ENCODE peak calls at places on chromosome 7, in eight cellular contexts. One of them, this sample, is unnamed.
A peak's percentile ranks its signal among the peaks of the same experiment; 100 is the strongest.

GRCh38 chr7:155298288-155298833 is 683 bp downstream of the INSIG1 start:
- ATAC-seq in upper lobe of left lung: no peak
- ATAC-seq in HepG2: peak; percentile 36
- ATAC-seq in GM12878: peak; percentile 4
- ATAC-seq in GM23338: peak; percentile 8
- ATAC-seq in HCT116: peak; percentile 9
- ATAC-seq in Panc1: no peak
- ATAC-seq in K562: peak; percentile 9
- ATAC-seq in this sample: no peak

GRCh38 chr7:28904539-28905143 is 53.5 kb downstream of the TRIL start:
- ATAC-seq in Panc1: no peak
- ATAC-seq in HepG2: no peak
- ATAC-seq in GM23338: no peak
- ATAC-seq in K562: no peak
- ATAC-seq in upper lobe of left lung: no peak
- ATAC-seq in HCT116: no peak
- ATAC-seq in GM12878: no peak
- ATAC-seq in this sample: no peak

GRCh38 chr7:44595934-44596635 is 10.3 kb upstream of the OGDH start:
- ATAC-seq in upper lobe of left lung: no peak
- ATAC-seq in GM23338: no peak
- ATAC-seq in K562: peak; percentile 79
- ATAC-seq in HepG2: peak; percentile 81
- ATAC-seq in GM12878: peak; percentile 65
- ATAC-seq in Panc1: peak; percentile 86
- ATAC-seq in HCT116: no peak
- ATAC-seq in this sample: no peak

GRCh38 chr7:142451346-142451745 is 193.5 kb upstream of the PRSS58 start:
- ATAC-seq in GM12878: no peak
- ATAC-seq in GM23338: no peak
- ATAC-seq in Panc1: peak; percentile 48
- ATAC-seq in HepG2: no peak
- ATAC-seq in K562: no peak
- ATAC-seq in upper lobe of left lung: no peak
- ATAC-seq in HCT116: peak; percentile 30
- ATAC-seq in this sample: no peak

GRCh38 chr7:90842430-90842788 is 246.3 kb downstream of the CDK14 start:
- ATAC-seq in GM23338: no peak
- ATAC-seq in HepG2: no peak
- ATAC-seq in GM12878: no peak
- ATAC-seq in upper lobe of left lung: no peak
- ATAC-seq in K562: no peak
- ATAC-seq in Panc1: no peak
- ATAC-seq in HCT116: no peak
- ATAC-seq in this sample: no peak

GRCh38 chr7:49878627-49879026 is 105.2 kb downstream of the VWC2 start:
- ATAC-seq in GM23338: no peak
- ATAC-seq in HCT116: no peak
- ATAC-seq in K562: no peak
- ATAC-seq in HepG2: no peak
- ATAC-seq in GM12878: no peak
- ATAC-seq in Panc1: no peak
- ATAC-seq in upper lobe of left lung: no peak
- ATAC-seq in this sample: no peak

GRCh38 chr7:143519411-143520131 is 41.9 kb downstream of the TAS2R41 start:
- ATAC-seq in HCT116: no peak
- ATAC-seq in upper lobe of left lung: peak; percentile 40
- ATAC-seq in HepG2: no peak
- ATAC-seq in K562: no peak
- ATAC-seq in GM12878: no peak
- ATAC-seq in Panc1: no peak
- ATAC-seq in GM23338: no peak
- ATAC-seq in this sample: no peak

GRCh38 chr7:98913612-98914011 is 35.3 kb downstream of the TRRAP start:
- ATAC-seq in HepG2: no peak
- ATAC-seq in Panc1: no peak
- ATAC-seq in upper lobe of left lung: no peak
- ATAC-seq in GM23338: no peak
- ATAC-seq in GM12878: no peak
- ATAC-seq in K562: no peak
- ATAC-seq in HCT116: no peak
- ATAC-seq in this sample: no peak

GRCh38 chr7:117673839-117674238 is 194.0 kb downstream of the CFTR start:
- ATAC-seq in upper lobe of left lung: peak; percentile 55
- ATAC-seq in GM23338: no peak
- ATAC-seq in HepG2: peak; percentile 66
- ATAC-seq in HCT116: peak; percentile 77
- ATAC-seq in K562: peak; percentile 68
- ATAC-seq in GM12878: peak; percentile 93
- ATAC-seq in Panc1: no peak
- ATAC-seq in this sample: no peak

GRCh38 chr7:54898659-54899340 is 120.0 kb upstream of the EGFR start:
- ATAC-seq in upper lobe of left lung: no peak
- ATAC-seq in HepG2: no peak
- ATAC-seq in GM23338: no peak
- ATAC-seq in K562: no peak
- ATAC-seq in GM12878: no peak
- ATAC-seq in HCT116: no peak
- ATAC-seq in Panc1: no peak
- ATAC-seq in this sample: peak; percentile 91

GRCh38 chr7:128790297-128791037 is 1.3 kb upstream of the CCDC136 start:
- ATAC-seq in HepG2: no peak
- ATAC-seq in upper lobe of left lung: peak; percentile 7
- ATAC-seq in Panc1: peak; percentile 17
- ATAC-seq in GM23338: peak; percentile 47
- ATAC-seq in HCT116: no peak
- ATAC-seq in GM12878: peak; percentile 47
- ATAC-seq in K562: peak; percentile 51
- ATAC-seq in this sample: peak; percentile 40

GRCh38 chr7:16397497-16398210 is 23.7 kb downstream of the CRPPA start:
- ATAC-seq in GM12878: no peak
- ATAC-seq in GM23338: no peak
- ATAC-seq in K562: no peak
- ATAC-seq in HepG2: no peak
- ATAC-seq in upper lobe of left lung: no peak
- ATAC-seq in Panc1: no peak
- ATAC-seq in HCT116: no peak
- ATAC-seq in this sample: no peak
- TF ChIP-seq POLR2AphosphoS5 in GM12878: no peak
- TF ChIP-seq POLR2AphosphoS5 in GM23338: no peak
- TF ChIP-seq POLR2AphosphoS5 in K562: no peak
- TF ChIP-seq POLR2AphosphoS5 in HepG2: no peak
- TF ChIP-seq POLR2AphosphoS5 in upper lobe of left lung: no peak
- TF ChIP-seq POLR2AphosphoS5 in Panc1: no peak
- TF ChIP-seq POLR2AphosphoS5 in HCT116: no peak
- TF ChIP-seq POLR2AphosphoS5 in this sample: peak; percentile 98

GRCh38 chr7:26180792-26181198 is 19.8 kb downstream of the HNRNPA2B1 start:
- ATAC-seq in GM23338: no peak
- ATAC-seq in HepG2: peak; percentile 5
- ATAC-seq in HCT116: no peak
- ATAC-seq in GM12878: no peak
- ATAC-seq in K562: peak; percentile 50
- ATAC-seq in Panc1: no peak
- ATAC-seq in upper lobe of left lung: peak; percentile 75
- ATAC-seq in this sample: no peak
- TF ChIP-seq POLR2AphosphoS5 in GM23338: no peak
- TF ChIP-seq POLR2AphosphoS5 in HepG2: peak; percentile 11
- TF ChIP-seq POLR2AphosphoS5 in HCT116: no peak
- TF ChIP-seq POLR2AphosphoS5 in GM12878: peak; percentile 45
- TF ChIP-seq POLR2AphosphoS5 in K562: peak; percentile 52
- TF ChIP-seq POLR2AphosphoS5 in Panc1: no peak
- TF ChIP-seq POLR2AphosphoS5 in upper lobe of left lung: no peak
- TF ChIP-seq POLR2AphosphoS5 in this sample: no peak

GRCh38 chr7:100156331-100157068 is 2.0 kb downstream of the TRAPPC14 start:
- ATAC-seq in GM12878: peak; percentile 60
- ATAC-seq in HCT116: no peak
- ATAC-seq in K562: peak; percentile 2
- ATAC-seq in GM23338: no peak
- ATAC-seq in HepG2: no peak
- ATAC-seq in Panc1: no peak
- ATAC-seq in upper lobe of left lung: no peak
- ATAC-seq in this sample: no peak
- TF ChIP-seq POLR2AphosphoS5 in GM12878: no peak
- TF ChIP-seq POLR2AphosphoS5 in HCT116: no peak
- TF ChIP-seq POLR2AphosphoS5 in K562: no peak
- TF ChIP-seq POLR2AphosphoS5 in GM23338: no peak
- TF ChIP-seq POLR2AphosphoS5 in HepG2: peak; percentile 17
- TF ChIP-seq POLR2AphosphoS5 in Panc1: no peak
- TF ChIP-seq POLR2AphosphoS5 in upper lobe of left lung: no peak
- TF ChIP-seq POLR2AphosphoS5 in this sample: no peak

GRCh38 chr7:137985253-137985896 is 16.5 kb downstream of the CREB3L2 start:
- ATAC-seq in Panc1: no peak
- ATAC-seq in GM23338: peak; percentile 52
- ATAC-seq in upper lobe of left lung: no peak
- ATAC-seq in GM12878: peak; percentile 58
- ATAC-seq in HepG2: peak; percentile 75
- ATAC-seq in K562: peak; percentile 10
- ATAC-seq in HCT116: no peak
- ATAC-seq in this sample: no peak
- TF ChIP-seq POLR2AphosphoS5 in Panc1: no peak
- TF ChIP-seq POLR2AphosphoS5 in GM23338: no peak
- TF ChIP-seq POLR2AphosphoS5 in upper lobe of left lung: no peak
- TF ChIP-seq POLR2AphosphoS5 in GM12878: peak; percentile 43
- TF ChIP-seq POLR2AphosphoS5 in HepG2: no peak
- TF ChIP-seq POLR2AphosphoS5 in K562: no peak
- TF ChIP-seq POLR2AphosphoS5 in HCT116: no peak
- TF ChIP-seq POLR2AphosphoS5 in this sample: no peak

GRCh38 chr7:127730658-127731276 is 78.8 kb downstream of the SND1 start:
- ATAC-seq in HCT116: no peak
- ATAC-seq in GM23338: peak; percentile 56
- ATAC-seq in upper lobe of left lung: no peak
- ATAC-seq in HepG2: no peak
- ATAC-seq in K562: no peak
- ATAC-seq in GM12878: no peak
- ATAC-seq in Panc1: no peak
- ATAC-seq in this sample: no peak
- TF ChIP-seq POLR2AphosphoS5 in HCT116: no peak
- TF ChIP-seq POLR2AphosphoS5 in GM23338: no peak
- TF ChIP-seq POLR2AphosphoS5 in upper lobe of left lung: no peak
- TF ChIP-seq POLR2AphosphoS5 in HepG2: no peak
- TF ChIP-seq POLR2AphosphoS5 in K562: no peak
- TF ChIP-seq POLR2AphosphoS5 in GM12878: no peak
- TF ChIP-seq POLR2AphosphoS5 in Panc1: no peak
- TF ChIP-seq POLR2AphosphoS5 in this sample: no peak

DNA sequence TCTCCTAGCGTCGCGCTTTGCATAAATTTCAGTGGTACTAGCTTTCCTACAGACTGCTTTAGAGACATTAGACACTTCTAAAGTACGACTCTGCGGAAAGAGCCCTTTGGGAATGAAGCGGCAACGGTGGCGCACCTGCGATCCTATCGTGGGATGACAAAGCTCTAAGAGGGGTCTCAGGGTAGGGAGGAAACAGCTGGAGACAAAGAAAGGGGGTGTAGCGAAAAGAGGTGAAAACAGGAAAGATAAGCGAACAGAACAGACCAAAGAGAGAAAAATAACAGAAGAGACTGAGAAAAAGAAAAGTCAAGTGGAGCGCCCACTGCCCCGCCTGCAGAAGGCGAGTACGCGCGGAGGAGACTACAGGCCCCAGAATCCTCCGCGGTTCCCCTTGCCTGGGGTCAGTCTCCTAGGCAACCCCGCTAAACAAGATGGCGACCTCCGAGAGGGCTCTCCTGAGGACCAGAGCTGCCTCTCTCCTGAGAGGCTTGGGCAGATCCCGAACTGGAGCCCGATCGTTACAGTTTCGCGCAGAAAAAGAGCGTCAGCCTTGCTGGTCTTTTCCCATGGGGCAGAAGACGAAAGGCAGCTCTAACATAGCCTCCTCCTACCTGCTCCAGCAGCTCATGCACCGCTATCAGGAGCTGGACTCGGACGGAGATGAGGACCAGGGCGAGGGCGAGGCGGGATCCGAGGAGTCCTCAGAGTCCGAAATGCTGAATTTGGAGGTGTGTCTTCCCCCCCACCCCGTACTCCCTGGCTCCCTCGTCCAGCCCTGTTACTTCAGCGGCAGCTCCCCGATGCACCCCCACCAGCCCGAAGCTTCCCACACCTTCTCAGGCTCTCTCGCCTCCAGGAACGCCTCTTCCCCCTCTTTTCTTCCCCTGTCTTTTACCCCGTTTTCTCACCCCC is at the start of gene LRGUK:
- ATAC-seq in HepG2: peak; percentile 100
- ATAC-seq in upper lobe of left lung: peak; percentile 94
- ATAC-seq in GM23338: peak; percentile 98
- ATAC-seq in K562: peak; percentile 100
- ATAC-seq in Panc1: peak; percentile 100
- ATAC-seq in GM12878: peak; percentile 100
- ATAC-seq in HCT116: peak; percentile 98
- ATAC-seq in this sample: peak; percentile 96
- TF ChIP-seq POLR2AphosphoS5 in HepG2: no peak
- TF ChIP-seq POLR2AphosphoS5 in upper lobe of left lung: peak; percentile 17
- TF ChIP-seq POLR2AphosphoS5 in GM23338: no peak
- TF ChIP-seq POLR2AphosphoS5 in K562: no peak
- TF ChIP-seq POLR2AphosphoS5 in Panc1: no peak
- TF ChIP-seq POLR2AphosphoS5 in GM12878: no peak
- TF ChIP-seq POLR2AphosphoS5 in HCT116: no peak
- TF ChIP-seq POLR2AphosphoS5 in this sample: no peak

This sample was measured in gastroesophageal sphincter.